ENCODE peak calls at places on chromosomes 5 and 9, in four cellular contexts. One of them, this sample, is unnamed.

GRCh38 chr5:62791059-62791458 is 212.4 kb downstream of the LRRC70 start:
- DNase-seq in NT2/D1: peak; percentile 11
- DNase-seq in HepG2: peak; percentile 10
- DNase-seq in H1: no peak
- DNase-seq in this sample: no peak

GRCh38 chr5:7425830-7426229 is 29.9 kb downstream of the ADCY2 start:
- DNase-seq in HepG2: no peak
- DNase-seq in NT2/D1: no peak
- DNase-seq in H1: no peak
- DNase-seq in this sample: no peak

GRCh38 chr9:78622131-78622530 is 325.2 kb downstream of the PSAT1 start:
- DNase-seq in NT2/D1: no peak
- DNase-seq in H1: no peak
- DNase-seq in HepG2: no peak
- DNase-seq in this sample: no peak

GRCh38 chr5:166947045-166947444 is 1344.4 kb upstream of the WWC1 start:
- DNase-seq in NT2/D1: no peak
- DNase-seq in H1: no peak
- DNase-seq in HepG2: no peak
- DNase-seq in this sample: no peak

GRCh38 chr5:180214870-180215737 is 6.1 kb upstream of the RASGEF1C start:
- DNase-seq in HepG2: no peak
- DNase-seq in H1: no peak
- DNase-seq in NT2/D1: no peak
- DNase-seq in this sample: no peak

GRCh38 chr5:1375871-1376850 is 31.3 kb upstream of the CLPTM1L start:
- DNase-seq in HepG2: no peak
- DNase-seq in NT2/D1: no peak
- DNase-seq in H1: no peak
- DNase-seq in this sample: no peak

GRCh38 chr9:33731142-33731541 is 64.2 kb upstream of the PRSS3 start:
- DNase-seq in NT2/D1: no peak
- DNase-seq in H1: no peak
- DNase-seq in HepG2: no peak
- DNase-seq in this sample: no peak

GRCh38 chr9:72292874-72293607 is 72.0 kb downstream of the ZFAND5 start:
- DNase-seq in H1: no peak
- DNase-seq in HepG2: no peak
- DNase-seq in NT2/D1: no peak
- DNase-seq in this sample: peak; percentile 24

GRCh38 chr5:28430565-28431178 is 1392.3 kb upstream of the CDH9 start:
- DNase-seq in NT2/D1: no peak
- DNase-seq in HepG2: no peak
- DNase-seq in H1: no peak
- DNase-seq in this sample: no peak
- TF ChIP-seq SUZ12 in NT2/D1: no peak
- TF ChIP-seq SUZ12 in HepG2: no peak
- TF ChIP-seq SUZ12 in H1: no peak
- TF ChIP-seq SUZ12 in this sample: no peak

GRCh38 chr5:140239939-140240700 is 62.8 kb downstream of the PFDN1 start:
- DNase-seq in HepG2: peak; percentile 43
- DNase-seq in NT2/D1: peak; percentile 54
- DNase-seq in H1: peak; percentile 67
- DNase-seq in this sample: peak; percentile 80
- TF ChIP-seq SUZ12 in HepG2: no peak
- TF ChIP-seq SUZ12 in NT2/D1: no peak
- TF ChIP-seq SUZ12 in H1: no peak
- TF ChIP-seq SUZ12 in this sample: no peak

GRCh38 chr9:111158375-111158774 is 120.1 kb upstream of the LPAR1 start:
- DNase-seq in NT2/D1: no peak
- DNase-seq in HepG2: no peak
- DNase-seq in H1: no peak
- DNase-seq in this sample: no peak

GRCh38 chr9:111163738-111164399 is 125.6 kb upstream of the LPAR1 start:
- DNase-seq in NT2/D1: no peak
- DNase-seq in HepG2: no peak
- DNase-seq in H1: no peak
- DNase-seq in this sample: no peak

GRCh38 chr9:111161015-111161415 is 122.7 kb upstream of the LPAR1 start:
- DNase-seq in H1: no peak
- DNase-seq in NT2/D1: no peak
- DNase-seq in HepG2: no peak
- DNase-seq in this sample: no peak
- TF ChIP-seq SUZ12 in H1: no peak
- TF ChIP-seq SUZ12 in NT2/D1: no peak
- TF ChIP-seq SUZ12 in HepG2: no peak
- TF ChIP-seq SUZ12 in this sample: no peak

DNA sequence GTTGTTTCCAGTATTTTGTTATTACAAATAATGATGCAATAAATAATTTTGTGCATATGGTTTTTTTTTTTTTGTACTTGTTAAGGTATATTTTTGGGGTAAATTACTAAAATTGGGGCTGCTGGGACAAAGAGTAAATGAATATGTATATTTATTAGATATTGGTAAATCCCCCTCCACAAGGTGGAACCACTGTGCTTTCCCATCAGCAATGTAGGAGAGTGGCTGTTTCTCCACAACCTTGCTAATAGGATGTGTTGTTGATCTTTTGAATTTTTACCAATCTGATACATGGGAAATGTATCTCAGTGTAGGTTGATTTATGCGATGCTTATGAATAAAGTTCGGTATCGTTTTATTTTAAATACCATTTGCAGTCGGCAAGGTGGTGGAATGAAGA is 118.1 kb downstream of the TRPM3 start:
- DNase-seq in HepG2: no peak
- DNase-seq in NT2/D1: no peak
- DNase-seq in H1: no peak
- DNase-seq in this sample: no peak
- TF ChIP-seq SUZ12 in HepG2: no peak
- TF ChIP-seq SUZ12 in NT2/D1: no peak
- TF ChIP-seq SUZ12 in H1: no peak
- TF ChIP-seq SUZ12 in this sample: no peak

DNA sequence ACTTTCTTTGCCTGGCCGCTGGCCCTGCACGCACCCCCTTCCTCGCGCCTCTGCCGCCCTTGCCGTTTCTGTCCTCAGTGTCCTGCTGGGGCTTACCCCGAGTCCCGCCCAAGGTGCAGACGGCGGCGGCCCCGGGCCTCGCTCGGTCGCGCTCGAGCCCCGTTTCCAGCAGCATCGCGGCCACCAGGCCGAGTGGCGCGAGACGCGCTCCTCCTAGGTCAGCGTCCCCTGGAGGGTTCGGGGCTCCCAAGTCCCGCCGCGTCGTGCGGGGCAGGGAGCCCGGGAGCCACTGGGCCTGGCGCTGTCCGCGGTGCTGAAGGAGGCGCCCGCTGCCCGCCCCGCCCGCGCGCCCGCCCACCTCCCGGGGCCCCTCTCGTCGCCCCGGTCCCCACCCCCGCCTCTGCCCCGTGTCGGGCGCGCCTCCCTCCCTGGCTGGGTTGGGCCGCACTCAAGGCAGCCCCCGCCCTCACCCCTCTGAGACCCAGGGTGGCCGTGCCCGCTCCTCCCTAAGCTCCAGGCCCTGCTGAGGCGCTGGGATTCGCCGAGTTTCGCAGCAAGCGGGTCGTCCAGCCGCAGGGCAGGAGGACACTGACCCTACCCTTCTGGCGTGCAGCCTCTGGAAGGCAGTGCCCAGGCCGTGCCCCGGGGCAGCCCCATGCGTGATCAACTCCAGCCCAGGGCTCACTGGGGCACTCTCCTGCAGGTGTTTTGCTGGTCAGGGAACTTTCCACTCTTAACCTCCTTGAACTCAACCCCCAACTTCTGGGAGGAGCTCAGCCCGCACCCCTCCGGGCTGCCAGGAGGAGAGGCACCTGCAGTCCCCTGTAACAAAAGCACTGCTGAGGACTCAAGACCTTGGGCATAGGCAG is at the start of gene LHX3:
- DNase-seq in H1: no peak
- DNase-seq in NT2/D1: no peak
- DNase-seq in HepG2: no peak
- DNase-seq in this sample: no peak
- TF ChIP-seq SUZ12 in H1: peak; percentile 5
- TF ChIP-seq SUZ12 in NT2/D1: no peak
- TF ChIP-seq SUZ12 in HepG2: no peak
- TF ChIP-seq SUZ12 in this sample: no peak